ENCODE peak calls at places on chromosomes 3 and 15, in seven cellular contexts. D is hepatocyte, A is HCT116, W is SK-N-SH, T is GM23338, Y is GM23248, U is neural progenitor cell. R is an unnamed sample.

GRCh38 chr3:8629151-8630021 is 15.2 kb downstream of the SSUH2 start:
- DNase-seq in D (peak), A (peak), W (no peak), T (no peak), Y (peak), U (no peak), R (peak)

GRCh38 chr3:129313983-129314756 is 35.5 kb downstream of the HMCES start:
- DNase-seq in D (no peak), A (no peak), W (peak), T (peak), Y (peak), U (peak), R (peak)

GRCh38 chr3:190249414-190249813 is 72.8 kb downstream of the CLDN1 start:
- DNase-seq in D (no peak), A (no peak), W (no peak), T (no peak), Y (no peak), U (no peak), R (no peak)

GRCh38 chr15:56492786-56493555 is 28.0 kb upstream of the MNS1 start:
- DNase-seq in D (no peak), A (no peak), W (no peak), T (no peak), Y (no peak), U (no peak), R (no peak)

GRCh38 chr15:56640549-56640948 is 92.8 kb downstream of the ZNF280D start:
- DNase-seq in D (no peak), A (no peak), W (no peak), T (no peak), Y (no peak), U (no peak), R (no peak)

GRCh38 chr15:43270676-43271306 is 4.1 kb upstream of the TGM5 start:
- DNase-seq in D (no peak), A (no peak), W (no peak), T (no peak), Y (no peak), U (no peak), R (no peak)

GRCh38 chr3:195185574-195185973 is 85.4 kb downstream of the XXYLT1 start:
- DNase-seq in D (no peak), A (no peak), W (no peak), T (no peak), Y (no peak), U (no peak), R (peak)

GRCh38 chr3:67790043-67790442 is 135.6 kb upstream of the SUCLG2 start:
- DNase-seq in D (peak), A (peak), W (peak), T (peak), Y (peak), U (peak), R (peak)

GRCh38 chr3:71253169-71253568 is 330.4 kb downstream of the FOXP1 start:
- DNase-seq in D (no peak), A (no peak), W (no peak), T (no peak), Y (no peak), U (no peak), R (no peak)

GRCh38 chr3:160641675-160642330 is 35.2 kb upstream of the ARL14 start:
- DNase-seq in D (no peak), A (no peak), W (no peak), T (no peak), Y (peak), U (no peak), R (peak)

GRCh38 chr15:61832223-61832622 is 228.0 kb downstream of the VPS13C start:
- DNase-seq in D (no peak), A (no peak), W (no peak), T (no peak), Y (no peak), U (no peak), R (no peak)

GRCh38 chr3:122824465-122825379 is 29.9 kb downstream of the SLC49A4 start:
- DNase-seq in D (no peak), A (no peak), W (no peak), T (no peak), Y (peak), U (no peak), R (peak)

GRCh38 chr15:64640146-64640868 is 135.1 kb downstream of the RBPMS2 start:
- DNase-seq in D (peak), A (no peak), W (no peak), T (no peak), Y (no peak), U (no peak), R (no peak)

GRCh38 chr3:186852994-186853393 is 10.5 kb downstream of the ADIPOQ start:
- DNase-seq in D (no peak), A (no peak), W (no peak), T (no peak), Y (no peak), U (no peak), R (no peak)

GRCh38 chr3:44682182-44682896 is 30.1 kb upstream of the ZNF502 start:
- DNase-seq in D (no peak), A (no peak), W (no peak), T (no peak), Y (peak), U (no peak), R (peak)

GRCh38 chr15:89341316-89342005 is 6.8 kb upstream of the POLG start:
- DNase-seq in D (no peak), A (no peak), W (no peak), T (no peak), Y (no peak), U (no peak), R (peak)

GRCh38 chr15:52496776-52497470 is 31.8 kb downstream of the MYO5A start:
- DNase-seq in D (no peak), A (peak), W (no peak), T (no peak), Y (peak), U (no peak), R (peak)

GRCh38 chr3:81761904-81762565 is 590 bp upstream of the GBE1 start:
- DNase-seq in D (no peak), A (no peak), W (no peak), T (no peak), Y (peak), U (no peak), R (no peak)

GRCh38 chr15:33152502-33153109 is 41.9 kb downstream of the FMN1 start:
- DNase-seq in D (no peak), A (no peak), W (no peak), T (no peak), Y (peak), U (no peak), R (no peak)

GRCh38 chr15:62647195-62647865 is 395.2 kb upstream of the TPM1 start:
- DNase-seq in D (no peak), A (peak), W (no peak), T (no peak), Y (peak), U (no peak), R (peak)

GRCh38 chr3:188956839-188957489 is 214.8 kb upstream of the TPRG1 start:
- DNase-seq in D (peak), A (peak), W (peak), T (peak), Y (peak), U (peak), R (peak)

GRCh38 chr3:1232276-1232675 is 139.5 kb downstream of the CNTN6 start:
- DNase-seq in D (no peak), A (no peak), W (no peak), T (no peak), Y (no peak), U (no peak), R (no peak)

GRCh38 chr15:59685737-59686297 is 3.3 kb downstream of the BNIP2 start:
- DNase-seq in D (no peak), A (no peak), W (peak), T (no peak), Y (peak), U (no peak), R (no peak)

GRCh38 chr15:81072551-81072950 is 61.5 kb upstream of the CFAP161 start:
- DNase-seq in D (no peak), A (no peak), W (no peak), T (no peak), Y (no peak), U (no peak), R (peak)

GRCh38 chr15:47398115-47398514 is 319.2 kb upstream of the SEMA6D start:
- DNase-seq in D (no peak), A (no peak), W (peak), T (no peak), Y (no peak), U (no peak), R (no peak)
- TF ChIP-seq EZH2phosphoT487 in D (no peak), A (no peak), W (no peak), T (no peak), Y (no peak), U (no peak), R (no peak)

GRCh38 chr15:76978522-76979330 is 16.2 kb upstream of the PSTPIP1 start:
- DNase-seq in D (no peak), A (no peak), W (no peak), T (no peak), Y (no peak), U (no peak), R (no peak)
- H2AFZ ChIP-seq in D (no peak), A (no peak), W (no peak), T (no peak), Y (no peak), U (no peak), R (no peak)

DNA sequence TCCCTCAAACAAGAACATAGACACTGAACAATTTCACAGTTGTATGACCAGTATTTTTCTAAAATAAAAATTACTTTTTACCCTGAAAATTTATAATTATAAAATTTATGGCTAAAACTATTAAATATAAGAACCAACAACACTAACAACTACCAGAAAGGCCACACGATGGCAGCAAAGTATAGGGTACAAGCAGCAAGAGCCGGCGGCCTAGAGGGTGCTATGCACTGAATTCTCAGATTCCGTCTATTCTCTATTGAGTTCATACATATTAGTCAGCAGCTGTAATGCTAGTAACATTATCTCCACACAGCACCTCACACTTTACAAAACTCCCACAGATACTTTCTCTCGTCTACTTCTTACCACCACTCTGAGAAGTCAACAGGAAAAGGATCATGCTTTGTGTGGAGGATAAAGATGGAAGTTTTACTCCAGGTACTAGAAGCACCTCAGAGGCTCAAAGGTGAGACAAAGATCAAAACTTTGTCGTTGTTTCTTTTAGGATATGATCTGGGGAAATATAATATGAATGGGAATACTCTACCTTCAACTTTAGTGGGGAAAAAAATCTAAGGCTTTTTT is 160.5 kb downstream of the FGF12 start:
- DNase-seq in D (peak), A (peak), W (peak), T (peak), Y (peak), U (peak), R (peak)
- TF ChIP-seq EZH2phosphoT487 in D (no peak), A (no peak), W (no peak), T (no peak), Y (no peak), U (no peak), R (no peak)

GRCh38 chr3:184325715-184326114 is 11.3 kb downstream of the EIF4G1 start:
- DNase-seq in D (no peak), A (no peak), W (peak), T (no peak), Y (no peak), U (no peak), R (peak)
- H2AFZ ChIP-seq in D (no peak), A (no peak), W (no peak), T (no peak), Y (no peak), U (no peak), R (no peak)

GRCh38 chr3:46861293-46861995 is 1.8 kb downstream of the MYL3 start:
- DNase-seq in D (no peak), A (no peak), W (no peak), T (no peak), Y (no peak), U (no peak), R (no peak)
- TF ChIP-seq EZH2phosphoT487 in D (no peak), A (no peak), W (no peak), T (no peak), Y (no peak), U (no peak), R (no peak)

GRCh38 chr3:170419301-170420087 is 826 bp downstream of the CLDN11 start:
- DNase-seq in D (peak), A (no peak), W (peak), T (peak), Y (peak), U (peak), R (no peak)
- H2AFZ ChIP-seq in D (peak), A (no peak), W (no peak), T (peak), Y (peak), U (peak), R (peak)

GRCh38 chr15:49610166-49610918 is 10.3 kb downstream of the FAM227B start:
- DNase-seq in D (no peak), A (no peak), W (no peak), T (peak), Y (peak), U (no peak), R (no peak)
- TF ChIP-seq EZH2phosphoT487 in D (no peak), A (no peak), W (no peak), T (no peak), Y (no peak), U (no peak), R (no peak)

DNA sequence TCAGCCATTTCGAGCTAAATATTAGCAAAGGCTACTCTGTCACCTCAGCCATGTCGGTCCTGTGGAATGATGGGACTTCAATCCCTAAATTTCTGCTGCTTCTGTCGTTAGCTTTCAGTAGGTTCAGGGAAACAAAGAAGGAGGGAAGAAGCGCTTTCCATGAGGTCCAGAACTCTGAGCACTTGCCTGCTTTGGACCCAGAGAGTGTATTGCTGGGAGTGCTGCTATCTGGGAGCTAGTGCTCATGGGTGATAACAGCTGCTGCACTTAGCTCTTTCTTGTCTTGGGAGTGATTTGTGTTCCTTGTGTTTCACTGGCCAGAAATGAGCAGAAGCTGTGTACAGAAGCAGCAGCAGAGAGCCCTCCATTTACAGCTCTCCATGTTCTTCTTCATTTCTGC is 369.8 kb downstream of the DIPK2A start:
- DNase-seq in D (peak), A (no peak), W (no peak), T (no peak), Y (no peak), U (no peak), R (no peak)
- H2AFZ ChIP-seq in D (peak), A (no peak), W (no peak), T (peak), Y (no peak), U (peak), R (no peak)

R was measured in PC-3.